ENCODE peak calls at places on chromosomes 5 and 9, in four cellular contexts. K is Calu3, P is upper lobe of right lung, L is AG10803. T is an unnamed sample.

GRCh38 chr9:89911721-89912604 is 307.2 kb downstream of the GADD45G start:
- DNase-seq in K (no peak), P (no peak), L (peak; percentile 61), T (no peak)

GRCh38 chr9:7461791-7462190 is 337.8 kb downstream of the DMAC1 start:
- DNase-seq in K (no peak), P (no peak), L (no peak), T (no peak)

GRCh38 chr5:40082313-40082712 is 597.4 kb upstream of the PTGER4 start:
- DNase-seq in K (no peak), P (no peak), L (no peak), T (no peak)

GRCh38 chr9:38227656-38228055 is 158.6 kb upstream of the SHB start:
- DNase-seq in K (no peak), P (peak; percentile 11), L (no peak), T (peak; percentile 2)

GRCh38 chr9:3528466-3528865 is 2.7 kb upstream of the RFX3 start:
- DNase-seq in K (no peak), P (no peak), L (no peak), T (no peak)

GRCh38 chr5:38329132-38329715 is 70.9 kb downstream of the EGFLAM start:
- DNase-seq in K (peak; percentile 11), P (no peak), L (peak; percentile 36), T (peak; percentile 6)

GRCh38 chr5:139708877-139709586 is 60.9 kb downstream of the CXXC5 start:
- DNase-seq in K (no peak), P (peak; percentile 71), L (peak; percentile 76), T (peak; percentile 48)

GRCh38 chr5:141223112-141223783 is at the start of gene PCDHB14:
- DNase-seq in K (peak; percentile 66), P (no peak), L (peak; percentile 44), T (peak; percentile 39)

GRCh38 chr5:2749514-2750025 is 1.9 kb downstream of the IRX2 start:
- DNase-seq in K (no peak), P (no peak), L (peak; percentile 48), T (no peak)

GRCh38 chr5:129460951-129461815 is 1.1 kb downstream of the ADAMTS19 start:
- DNase-seq in K (peak; percentile 90), P (peak; percentile 66), L (no peak), T (peak; percentile 7)

GRCh38 chr5:91114658-91115057 is 268.5 kb downstream of the ARRDC3 start:
- DNase-seq in K (no peak), P (no peak), L (no peak), T (peak; percentile 49)

GRCh38 chr5:114362197-114362976 is 517 bp downstream of the KCNN2 start:
- DNase-seq in K (no peak), P (peak; percentile 67), L (no peak), T (peak; percentile 10)

GRCh38 chr5:114185274-114185673 is 176.6 kb upstream of the KCNN2 start:
- DNase-seq in K (no peak), P (no peak), L (peak; percentile 38), T (peak; percentile 53)

GRCh38 chr5:158470764-158471163 is 611.8 kb upstream of the CLINT1 start:
- DNase-seq in K (no peak), P (no peak), L (no peak), T (no peak)

GRCh38 chr9:136399176-136400037 is 563 bp downstream of the SNAPC4 start:
- DNase-seq in K (peak; percentile 26), P (no peak), L (no peak), T (peak; percentile 23)

GRCh38 chr9:105713939-105714331 is 19.6 kb downstream of the TMEM38B start:
- DNase-seq in K (no peak), P (no peak), L (no peak), T (no peak)

GRCh38 chr5:135481387-135481786 is 29.2 kb upstream of the TIFAB start:
- DNase-seq in K (no peak), P (no peak), L (no peak), T (no peak)

GRCh38 chr5:89043676-89044075 is 160.7 kb upstream of the MEF2C start:
- DNase-seq in K (no peak), P (no peak), L (no peak), T (no peak)

GRCh38 chr9:103245369-103245768 is 250.2 kb downstream of the CYLC2 start:
- DNase-seq in K (no peak), P (no peak), L (no peak), T (no peak)

GRCh38 chr5:55102345-55102744 is at the start of gene GZMA:
- DNase-seq in K (no peak), P (no peak), L (no peak), T (no peak)

GRCh38 chr5:174844971-174845370 is 120.6 kb downstream of the MSX2 start:
- DNase-seq in K (no peak), P (no peak), L (no peak), T (no peak)

GRCh38 chr5:62649476-62650113 is 71.0 kb downstream of the LRRC70 start:
- DNase-seq in K (no peak), P (no peak), L (no peak), T (no peak)

GRCh38 chr5:151115272-151115905 is 34.6 kb upstream of the TNIP1 start:
- DNase-seq in K (peak; percentile 90), P (peak; percentile 87), L (peak; percentile 64), T (peak; percentile 70)

GRCh38 chr5:140349244-140349643 is 2.8 kb upstream of the HBEGF start:
- DNase-seq in K (peak; percentile 27), P (no peak), L (peak; percentile 31), T (no peak)

GRCh38 chr9:105244996-105245719 is 707 bp downstream of the SLC44A1 start:
- DNase-seq in K (peak; percentile 78), P (peak; percentile 89), L (peak; percentile 30), T (peak; percentile 61)

GRCh38 chr9:8448226-8448625 is 648.6 kb upstream of the DMAC1 start:
- DNase-seq in K (no peak), P (no peak), L (no peak), T (no peak)

GRCh38 chr9:68978054-68978453 is 35.9 kb downstream of the PRKACG start:
- DNase-seq in K (no peak), P (no peak), L (no peak), T (no peak)

DNA sequence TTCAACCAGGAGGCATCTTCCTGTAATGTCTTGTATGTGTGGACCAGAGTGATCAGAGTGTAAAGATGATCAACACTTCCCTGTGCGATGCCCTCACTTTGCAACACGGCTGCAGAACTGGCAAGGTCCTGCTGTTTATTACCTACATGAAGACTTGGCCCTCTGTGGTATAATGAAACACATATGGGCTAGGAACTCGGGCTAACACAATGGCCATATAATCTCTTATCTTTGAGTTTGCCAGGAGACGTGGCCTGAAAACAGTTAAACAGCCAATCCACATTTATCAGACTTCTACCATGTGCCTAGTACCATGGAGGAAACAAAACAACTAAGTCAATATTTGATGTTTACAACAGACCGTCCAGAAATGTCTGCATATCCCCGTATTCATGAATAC is 145.5 kb downstream of the ZNF462 start:
- DNase-seq in K (no peak), P (no peak), L (no peak), T (no peak)
- TF ChIP-seq CTCF in K (no peak), P (no peak), L (no peak), T (no peak)

GRCh38 chr5:79011219-79011836 is 26.2 kb upstream of the ARSB start:
- DNase-seq in K (no peak), P (no peak), L (peak; percentile 86), T (no peak)
- TF ChIP-seq CTCF in K (no peak), P (no peak), L (peak; percentile 44), T (peak; percentile 45)

GRCh38 chr5:138065102-138065501 is 18.7 kb upstream of the WNT8A start:
- DNase-seq in K (peak; percentile 40), P (no peak), L (no peak), T (no peak)
- TF ChIP-seq CTCF in K (peak; percentile 60), P (peak; percentile 15), L (peak; percentile 31), T (peak; percentile 32)

GRCh38 chr5:147675168-147675567 is 107.4 kb downstream of the JAKMIP2 start:
- DNase-seq in K (no peak), P (no peak), L (no peak), T (no peak)
- TF ChIP-seq CTCF in K (no peak), P (no peak), L (no peak), T (no peak)

GRCh38 chr5:65624570-65625555 is at the start of the genes SHLD3 and TRAPPC13:
- DNase-seq in K (peak; percentile 78), P (peak; percentile 83), L (peak; percentile 83), T (peak; percentile 89)
- TF ChIP-seq CTCF in K (no peak), P (no peak), L (peak; percentile 3), T (no peak)